ENCODE peak calls at places on chromosomes 7 and 10, in nine cellular contexts. Y, U, T, H, O, S, X, D and A are unnamed samples.

GRCh38 chr10:114518401-114519305 is 114.4 kb upstream of the AFAP1L2 start:
- DNase-seq in Y (no peak), U (no peak), T (no peak), H (peak), O (no peak), S (no peak), X (no peak), D (no peak), A (no peak)

GRCh38 chr7:26102176-26102575 is 49.8 kb upstream of the NFE2L3 start:
- DNase-seq in Y (no peak), U (no peak), T (no peak), H (peak), O (no peak), S (no peak), X (no peak), D (no peak), A (no peak)

GRCh38 chr7:87344446-87344845 is 1.0 kb upstream of the CROT start:
- DNase-seq in Y (no peak), U (no peak), T (peak), H (no peak), O (no peak), S (no peak), X (no peak), D (peak), A (no peak)

GRCh38 chr7:9097565-9098060 is 664.2 kb downstream of the NXPH1 start:
- DNase-seq in Y (no peak), U (no peak), T (peak), H (peak), O (no peak), S (no peak), X (no peak), D (no peak), A (no peak)

GRCh38 chr10:30587522-30588031 is 42.0 kb downstream of the LYZL2 start:
- DNase-seq in Y (no peak), U (peak), T (no peak), H (no peak), O (peak), S (no peak), X (peak), D (no peak), A (no peak)

GRCh38 chr7:17010637-17011300 is 129.0 kb upstream of the AGR3 start:
- DNase-seq in Y (no peak), U (no peak), T (no peak), H (no peak), O (no peak), S (no peak), X (no peak), D (no peak), A (no peak)

GRCh38 chr10:78925800-78926319 is 142.9 kb upstream of the ZMIZ1 start:
- DNase-seq in Y (peak), U (no peak), T (peak), H (peak), O (no peak), S (no peak), X (no peak), D (no peak), A (no peak)

GRCh38 chr10:23155166-23155565 is 36.9 kb upstream of the PTF1A start:
- DNase-seq in Y (peak), U (no peak), T (no peak), H (no peak), O (no peak), S (no peak), X (no peak), D (no peak), A (no peak)

GRCh38 chr7:141115949-141116348 is 42.1 kb downstream of the TMEM178B start:
- DNase-seq in Y (no peak), U (no peak), T (no peak), H (no peak), O (peak), S (no peak), X (no peak), D (no peak), A (no peak)

GRCh38 chr7:96184783-96185182 is 137.1 kb downstream of the SLC25A13 start:
- DNase-seq in Y (no peak), U (no peak), T (no peak), H (no peak), O (no peak), S (no peak), X (no peak), D (no peak), A (no peak)

GRCh38 chr7:135728136-135728669 is at the start of gene SLC13A4:
- DNase-seq in Y (no peak), U (peak), T (peak), H (no peak), O (no peak), S (no peak), X (no peak), D (no peak), A (no peak)

GRCh38 chr7:94823952-94824351 is 83.4 kb upstream of the PPP1R9A start:
- DNase-seq in Y (peak), U (no peak), T (peak), H (peak), O (no peak), S (no peak), X (no peak), D (peak), A (peak)

GRCh38 chr7:145016068-145016467 is 180.2 kb upstream of the TPK1 start:
- DNase-seq in Y (no peak), U (peak), T (no peak), H (peak), O (no peak), S (no peak), X (no peak), D (no peak), A (peak)

GRCh38 chr7:55539380-55539779 is 32.9 kb downstream of the VOPP1 start:
- DNase-seq in Y (no peak), U (peak), T (peak), H (no peak), O (no peak), S (no peak), X (no peak), D (no peak), A (no peak)

GRCh38 chr10:79319372-79319771 is 27.9 kb upstream of the PPIF start:
- DNase-seq in Y (no peak), U (no peak), T (no peak), H (no peak), O (no peak), S (no peak), X (no peak), D (no peak), A (no peak)

GRCh38 chr10:124388476-124388822 is 30.3 kb downstream of the OAT start:
- DNase-seq in Y (no peak), U (no peak), T (no peak), H (no peak), O (no peak), S (peak), X (no peak), D (no peak), A (peak)

GRCh38 chr10:124561206-124561605 is 99.6 kb downstream of the LHPP start:
- DNase-seq in Y (no peak), U (no peak), T (no peak), H (no peak), O (no peak), S (no peak), X (no peak), D (no peak), A (peak)

GRCh38 chr10:102670871-102671434 is 26.7 kb downstream of the TRIM8 start:
- DNase-seq in Y (no peak), U (peak), T (no peak), H (no peak), O (no peak), S (no peak), X (no peak), D (no peak), A (no peak)

GRCh38 chr10:78891741-78892140 is 177.0 kb upstream of the ZMIZ1 start:
- DNase-seq in Y (no peak), U (no peak), T (no peak), H (no peak), O (no peak), S (peak), X (no peak), D (no peak), A (no peak)

GRCh38 chr7:14900051-14900450 is 2.5 kb downstream of the DGKB start:
- DNase-seq in Y (no peak), U (peak), T (no peak), H (peak), O (no peak), S (no peak), X (no peak), D (no peak), A (no peak)

GRCh38 chr7:143383642-143383957 is 2.5 kb downstream of the ZYX start:
- DNase-seq in Y (peak), U (no peak), T (no peak), H (no peak), O (no peak), S (no peak), X (no peak), D (no peak), A (no peak)

GRCh38 chr10:60759181-60759580 is 19.1 kb upstream of the CDK1 start:
- DNase-seq in Y (no peak), U (peak), T (no peak), H (no peak), O (no peak), S (no peak), X (no peak), D (no peak), A (no peak)

GRCh38 chr7:85464042-85464651 is 277.3 kb upstream of the SEMA3D start:
- DNase-seq in Y (peak), U (peak), T (peak), H (peak), O (no peak), S (no peak), X (no peak), D (peak), A (no peak)

GRCh38 chr7:33921216-33921938 is 16.0 kb downstream of the BMPER start:
- DNase-seq in Y (peak), U (no peak), T (peak), H (no peak), O (peak), S (no peak), X (peak), D (no peak), A (no peak)

GRCh38 chr10:57979466-57979865 is 288.2 kb downstream of the IPMK start:
- DNase-seq in Y (peak), U (peak), T (peak), H (no peak), O (no peak), S (no peak), X (no peak), D (no peak), A (peak)

GRCh38 chr7:101940830-101941229 is 123.4 kb downstream of the CUX1 start:
- DNase-seq in Y (no peak), U (peak), T (no peak), H (no peak), O (peak), S (no peak), X (peak), D (no peak), A (no peak)

DNA sequence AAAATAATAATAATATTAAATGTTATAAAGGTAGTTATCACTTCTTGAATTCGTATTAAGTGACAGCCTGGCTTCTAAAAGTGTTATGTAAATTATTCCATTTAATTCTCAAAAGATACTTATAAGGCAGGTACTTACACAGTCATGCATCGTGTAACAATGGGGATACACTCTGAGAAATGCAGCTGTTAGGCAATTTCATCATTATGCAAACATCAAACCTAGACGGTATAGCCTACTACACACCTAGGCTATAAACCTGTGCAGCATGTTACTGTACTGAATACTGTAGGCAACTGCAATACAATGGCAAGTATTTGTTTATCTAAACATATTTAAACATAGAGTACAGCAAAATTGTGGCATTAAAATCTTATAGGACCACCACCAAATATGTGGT is 1.5 kb downstream of the IFIT1 start:
- DNase-seq in Y (no peak), U (no peak), T (no peak), H (peak), O (no peak), S (no peak), X (no peak), D (no peak), A (no peak)
- H3K4me3 ChIP-seq in Y (peak), U (no peak), T (no peak), H (peak), O (no peak), S (peak), X (no peak), D (no peak), A (no peak)

DNA sequence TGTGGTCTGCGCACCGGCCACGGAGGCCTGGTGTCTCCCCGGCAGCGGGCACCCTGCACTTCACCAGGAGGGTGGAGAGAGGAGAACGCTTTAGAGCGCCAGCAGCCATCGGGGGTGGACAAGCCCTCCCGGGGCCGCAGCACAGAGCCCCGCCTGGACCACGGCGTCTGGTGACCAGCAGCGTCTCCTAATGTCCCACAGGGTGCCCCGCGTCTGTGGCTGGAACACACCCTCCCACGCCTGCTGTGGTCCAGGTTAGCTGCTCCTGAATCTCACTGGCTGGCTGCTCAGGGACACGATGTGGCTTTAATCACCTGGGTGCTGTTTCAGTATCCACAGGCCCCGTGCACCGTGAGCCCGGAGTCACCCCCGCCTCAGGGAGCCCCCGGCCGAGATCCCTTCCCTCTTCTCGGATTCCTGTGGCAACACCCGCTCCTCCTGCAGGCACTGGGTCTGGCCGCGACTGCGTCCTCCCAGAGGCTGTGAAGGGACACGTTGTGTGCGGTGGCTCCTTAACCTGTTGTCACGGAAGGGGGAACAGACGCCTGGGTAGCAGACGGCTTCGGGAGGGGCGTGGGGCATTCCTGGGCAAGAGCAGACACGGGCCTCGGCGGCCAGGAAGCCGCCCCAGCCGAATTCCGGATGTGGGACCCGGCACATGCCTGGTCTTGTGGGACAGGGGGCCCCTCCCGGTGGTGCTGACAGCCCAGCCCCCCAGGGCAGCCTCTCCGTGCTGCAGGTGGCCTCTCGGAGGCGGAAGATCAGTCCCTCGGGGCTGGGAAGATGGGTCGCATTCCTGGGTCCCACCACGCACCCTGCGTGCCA is 78.9 kb downstream of the FOXL3 start:
- DNase-seq in Y (no peak), U (no peak), T (no peak), H (no peak), O (no peak), S (no peak), X (no peak), D (no peak), A (peak)
- TF ChIP-seq CTCF in Y (no peak), U (no peak), T (no peak), H (no peak), O (no peak), S (no peak), X (no peak), D (no peak), A (no peak)

GRCh38 chr7:25069900-25070443 is 55.1 kb downstream of the CYCS start:
- DNase-seq in Y (peak), U (peak), T (peak), H (peak), O (peak), S (no peak), X (peak), D (peak), A (peak)
- H3K4me3 ChIP-seq in Y (no peak), U (no peak), T (peak), H (peak), O (no peak), S (no peak), X (peak), D (no peak), A (peak)

GRCh38 chr7:43942997-43943701 is 16.9 kb downstream of the UBE2D4 start:
- DNase-seq in Y (no peak), U (peak), T (no peak), H (peak), O (peak), S (no peak), X (peak), D (no peak), A (peak)
- TF ChIP-seq CTCF in Y (peak), U (peak), T (no peak), H (peak), O (peak), S (no peak), X (peak), D (no peak), A (no peak)

GRCh38 chr7:1810961-1811849 is 141.1 kb downstream of the ELFN1 start:
- DNase-seq in Y (peak), U (no peak), T (no peak), H (no peak), O (no peak), S (no peak), X (no peak), D (no peak), A (no peak)

GRCh38 chr7:1811850-1812692 is 142.0 kb downstream of the ELFN1 start:
- DNase-seq in Y (no peak), U (no peak), T (no peak), H (peak), O (no peak), S (no peak), X (no peak), D (no peak), A (no peak)

GRCh38 chr7:1809070-1809469 is 139.0 kb downstream of the ELFN1 start:
- DNase-seq in Y (no peak), U (no peak), T (no peak), H (no peak), O (no peak), S (no peak), X (no peak), D (no peak), A (no peak)

GRCh38 chr7:1809601-1810258 is 139.7 kb downstream of the ELFN1 start:
- DNase-seq in Y (no peak), U (no peak), T (no peak), H (no peak), O (no peak), S (no peak), X (no peak), D (no peak), A (no peak)

DNA sequence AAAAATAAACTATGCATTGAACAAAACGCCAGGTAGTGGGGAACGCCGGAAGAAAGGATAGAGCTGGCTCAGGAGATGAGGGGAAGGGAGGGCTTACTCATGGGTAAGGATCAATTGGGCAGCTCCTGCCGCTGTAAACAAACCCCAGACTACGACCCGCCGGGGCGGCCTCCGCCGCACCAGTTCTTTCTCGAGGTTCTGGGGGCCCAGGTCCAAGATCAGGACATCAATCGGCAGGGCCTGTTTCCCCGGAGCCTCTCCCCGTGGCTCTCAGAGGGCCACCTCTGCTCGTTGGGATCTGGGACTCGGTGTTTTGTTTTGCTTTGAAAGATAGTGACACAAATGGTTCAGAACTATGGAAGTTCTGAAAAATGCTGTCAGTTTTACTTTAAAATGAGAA is 140.4 kb downstream of the ELFN1 start:
- DNase-seq in Y (no peak), U (no peak), T (no peak), H (no peak), O (no peak), S (no peak), X (no peak), D (no peak), A (no peak)
- H3K4me3 ChIP-seq in Y (no peak), U (no peak), T (no peak), H (no peak), O (no peak), S (peak), X (no peak), D (no peak), A (no peak)

GRCh38 chr10:74150151-74151056 is at the start of gene AP3M1:
- DNase-seq in Y (no peak), U (peak), T (no peak), H (no peak), O (peak), S (peak), X (peak), D (peak), A (peak)

GRCh38 chr10:74153676-74154075 is 2.7 kb downstream of the ADK start:
- DNase-seq in Y (peak), U (no peak), T (no peak), H (no peak), O (no peak), S (no peak), X (no peak), D (no peak), A (no peak)

GRCh38 chr10:74151057-74151878 is at the start of gene ADK:
- DNase-seq in Y (peak), U (peak), T (peak), H (peak), O (peak), S (peak), X (peak), D (peak), A (peak)

GRCh38 chr10:74151879-74152722 is 1.1 kb downstream of the ADK start:
- DNase-seq in Y (no peak), U (no peak), T (no peak), H (peak), O (no peak), S (no peak), X (no peak), D (no peak), A (no peak)

GRCh38 chr10:74153123-74153522 is 2.1 kb downstream of the ADK start:
- DNase-seq in Y (peak), U (peak), T (peak), H (peak), O (peak), S (no peak), X (no peak), D (no peak), A (peak)
- TF ChIP-seq CTCF in Y (peak), U (peak), T (peak), H (peak), O (peak), S (peak), X (peak), D (no peak), A (peak)

GRCh38 chr10:119723624-119724023 is 2.2 kb upstream of the INPP5F start:
- DNase-seq in Y (no peak), U (no peak), T (no peak), H (no peak), O (no peak), S (no peak), X (no peak), D (no peak), A (no peak)
- H3K4me3 ChIP-seq in Y (no peak), U (no peak), T (no peak), H (no peak), O (no peak), S (no peak), X (no peak), D (no peak), A (no peak)